ENCODE peak calls at places on chromosomes 1 and 21, in ten cellular contexts. One of them, this sample, is unnamed.

GRCh38 chr1:162357681-162358266 is 18.9 kb downstream of the SPATA46 start:
- DNase-seq in HFF-Myc: peak; percentile 15
- DNase-seq in CD4-positive, CD25-positive, alpha-beta regulatory T cell: no peak
- DNase-seq in Calu3: peak; percentile 48
- DNase-seq in NCI-H2081: peak; percentile 24
- DNase-seq in endothelial cell: peak; percentile 15
- DNase-seq in coronary artery: no peak
- DNase-seq in iris pigment epithelial cell: peak; percentile 63
- DNase-seq in stimulated activated CD4-positive, alpha-beta T cell treated with anti-CD3 and anti-CD28 coated beads, Interleukin-12 subunit alpha, Interleukin-12 subunit beta, amount 100 ng/mL, for 48 hours: no peak
- DNase-seq in NAMALWA: peak; percentile 58
- DNase-seq in this sample: peak; percentile 62

GRCh38 chr21:34526236-34526617 is 14.2 kb upstream of the KCNE1 start:
- DNase-seq in stimulated activated CD4-positive, alpha-beta T cell treated with anti-CD3 and anti-CD28 coated beads, Interleukin-12 subunit alpha, Interleukin-12 subunit beta, amount 100 ng/mL, for 48 hours: no peak
- DNase-seq in coronary artery: no peak
- DNase-seq in NCI-H2081: no peak
- DNase-seq in NAMALWA: no peak
- DNase-seq in HFF-Myc: no peak
- DNase-seq in endothelial cell: no peak
- DNase-seq in CD4-positive, CD25-positive, alpha-beta regulatory T cell: no peak
- DNase-seq in iris pigment epithelial cell: peak; percentile 40
- DNase-seq in Calu3: no peak
- DNase-seq in this sample: peak; percentile 31

GRCh38 chr1:100969336-100969735 is 56.2 kb downstream of the DPH5 start:
- DNase-seq in Calu3: no peak
- DNase-seq in HFF-Myc: no peak
- DNase-seq in coronary artery: no peak
- DNase-seq in CD4-positive, CD25-positive, alpha-beta regulatory T cell: no peak
- DNase-seq in NCI-H2081: no peak
- DNase-seq in endothelial cell: no peak
- DNase-seq in iris pigment epithelial cell: no peak
- DNase-seq in NAMALWA: no peak
- DNase-seq in stimulated activated CD4-positive, alpha-beta T cell treated with anti-CD3 and anti-CD28 coated beads, Interleukin-12 subunit alpha, Interleukin-12 subunit beta, amount 100 ng/mL, for 48 hours: no peak
- DNase-seq in this sample: no peak

GRCh38 chr1:179229214-179230140 is at the start of gene ABL2:
- DNase-seq in HFF-Myc: no peak
- DNase-seq in coronary artery: peak; percentile 75
- DNase-seq in NAMALWA: peak; percentile 72
- DNase-seq in endothelial cell: peak; percentile 53
- DNase-seq in Calu3: peak; percentile 43
- DNase-seq in iris pigment epithelial cell: no peak
- DNase-seq in stimulated activated CD4-positive, alpha-beta T cell treated with anti-CD3 and anti-CD28 coated beads, Interleukin-12 subunit alpha, Interleukin-12 subunit beta, amount 100 ng/mL, for 48 hours: peak; percentile 17
- DNase-seq in NCI-H2081: peak; percentile 91
- DNase-seq in CD4-positive, CD25-positive, alpha-beta regulatory T cell: peak; percentile 47
- DNase-seq in this sample: no peak

GRCh38 chr1:222994506-222995229 is 148.4 kb downstream of the TLR5 start:
- DNase-seq in HFF-Myc: peak; percentile 27
- DNase-seq in endothelial cell: no peak
- DNase-seq in CD4-positive, CD25-positive, alpha-beta regulatory T cell: no peak
- DNase-seq in NCI-H2081: no peak
- DNase-seq in stimulated activated CD4-positive, alpha-beta T cell treated with anti-CD3 and anti-CD28 coated beads, Interleukin-12 subunit alpha, Interleukin-12 subunit beta, amount 100 ng/mL, for 48 hours: no peak
- DNase-seq in coronary artery: no peak
- DNase-seq in iris pigment epithelial cell: peak; percentile 59
- DNase-seq in Calu3: no peak
- DNase-seq in NAMALWA: no peak
- DNase-seq in this sample: peak; percentile 78

GRCh38 chr1:54309631-54310366 is 96.4 kb downstream of the SSBP3 start:
- DNase-seq in coronary artery: no peak
- DNase-seq in Calu3: no peak
- DNase-seq in NAMALWA: no peak
- DNase-seq in NCI-H2081: peak; percentile 96
- DNase-seq in HFF-Myc: no peak
- DNase-seq in iris pigment epithelial cell: no peak
- DNase-seq in endothelial cell: no peak
- DNase-seq in stimulated activated CD4-positive, alpha-beta T cell treated with anti-CD3 and anti-CD28 coated beads, Interleukin-12 subunit alpha, Interleukin-12 subunit beta, amount 100 ng/mL, for 48 hours: no peak
- DNase-seq in CD4-positive, CD25-positive, alpha-beta regulatory T cell: no peak
- DNase-seq in this sample: no peak

GRCh38 chr1:201648911-201649775 is 110.2 kb downstream of the NAV1 start:
- DNase-seq in HFF-Myc: no peak
- DNase-seq in stimulated activated CD4-positive, alpha-beta T cell treated with anti-CD3 and anti-CD28 coated beads, Interleukin-12 subunit alpha, Interleukin-12 subunit beta, amount 100 ng/mL, for 48 hours: no peak
- DNase-seq in coronary artery: no peak
- DNase-seq in Calu3: no peak
- DNase-seq in NAMALWA: no peak
- DNase-seq in NCI-H2081: peak; percentile 61
- DNase-seq in iris pigment epithelial cell: peak; percentile 49
- DNase-seq in endothelial cell: no peak
- DNase-seq in CD4-positive, CD25-positive, alpha-beta regulatory T cell: no peak
- DNase-seq in this sample: peak; percentile 59

GRCh38 chr1:235597867-235598553 is 51.6 kb downstream of the GNG4 start:
- DNase-seq in endothelial cell: no peak
- DNase-seq in stimulated activated CD4-positive, alpha-beta T cell treated with anti-CD3 and anti-CD28 coated beads, Interleukin-12 subunit alpha, Interleukin-12 subunit beta, amount 100 ng/mL, for 48 hours: no peak
- DNase-seq in NCI-H2081: no peak
- DNase-seq in NAMALWA: peak; percentile 15
- DNase-seq in iris pigment epithelial cell: peak; percentile 58
- DNase-seq in CD4-positive, CD25-positive, alpha-beta regulatory T cell: no peak
- DNase-seq in Calu3: peak; percentile 36
- DNase-seq in coronary artery: no peak
- DNase-seq in HFF-Myc: peak; percentile 31
- DNase-seq in this sample: peak; percentile 75

GRCh38 chr1:154736840-154737239 is 128.9 kb upstream of the ADAR start:
- DNase-seq in CD4-positive, CD25-positive, alpha-beta regulatory T cell: no peak
- DNase-seq in endothelial cell: no peak
- DNase-seq in stimulated activated CD4-positive, alpha-beta T cell treated with anti-CD3 and anti-CD28 coated beads, Interleukin-12 subunit alpha, Interleukin-12 subunit beta, amount 100 ng/mL, for 48 hours: peak; percentile 62
- DNase-seq in iris pigment epithelial cell: peak; percentile 86
- DNase-seq in coronary artery: no peak
- DNase-seq in NAMALWA: no peak
- DNase-seq in HFF-Myc: no peak
- DNase-seq in NCI-H2081: no peak
- DNase-seq in Calu3: no peak
- DNase-seq in this sample: peak; percentile 74

GRCh38 chr1:46755121-46755520 is 36.2 kb upstream of the EFCAB14 start:
- DNase-seq in NCI-H2081: no peak
- DNase-seq in coronary artery: no peak
- DNase-seq in stimulated activated CD4-positive, alpha-beta T cell treated with anti-CD3 and anti-CD28 coated beads, Interleukin-12 subunit alpha, Interleukin-12 subunit beta, amount 100 ng/mL, for 48 hours: no peak
- DNase-seq in Calu3: peak; percentile 27
- DNase-seq in CD4-positive, CD25-positive, alpha-beta regulatory T cell: no peak
- DNase-seq in iris pigment epithelial cell: no peak
- DNase-seq in endothelial cell: no peak
- DNase-seq in HFF-Myc: no peak
- DNase-seq in NAMALWA: no peak
- DNase-seq in this sample: no peak

GRCh38 chr1:17908945-17909344 is 153.8 kb downstream of the ACTL8 start:
- DNase-seq in Calu3: no peak
- DNase-seq in NAMALWA: no peak
- DNase-seq in endothelial cell: no peak
- DNase-seq in NCI-H2081: no peak
- DNase-seq in iris pigment epithelial cell: no peak
- DNase-seq in HFF-Myc: no peak
- DNase-seq in coronary artery: no peak
- DNase-seq in stimulated activated CD4-positive, alpha-beta T cell treated with anti-CD3 and anti-CD28 coated beads, Interleukin-12 subunit alpha, Interleukin-12 subunit beta, amount 100 ng/mL, for 48 hours: no peak
- DNase-seq in CD4-positive, CD25-positive, alpha-beta regulatory T cell: no peak
- DNase-seq in this sample: no peak

GRCh38 chr1:23645338-23645737 is 46.3 kb upstream of the RPL11 start:
- DNase-seq in HFF-Myc: no peak
- DNase-seq in endothelial cell: no peak
- DNase-seq in coronary artery: no peak
- DNase-seq in stimulated activated CD4-positive, alpha-beta T cell treated with anti-CD3 and anti-CD28 coated beads, Interleukin-12 subunit alpha, Interleukin-12 subunit beta, amount 100 ng/mL, for 48 hours: no peak
- DNase-seq in CD4-positive, CD25-positive, alpha-beta regulatory T cell: no peak
- DNase-seq in Calu3: no peak
- DNase-seq in NCI-H2081: no peak
- DNase-seq in NAMALWA: no peak
- DNase-seq in iris pigment epithelial cell: no peak
- DNase-seq in this sample: no peak

GRCh38 chr21:32613436-32614043 is 1.4 kb upstream of the CFAP298 start:
- DNase-seq in NAMALWA: no peak
- DNase-seq in CD4-positive, CD25-positive, alpha-beta regulatory T cell: no peak
- DNase-seq in HFF-Myc: no peak
- DNase-seq in Calu3: no peak
- DNase-seq in NCI-H2081: no peak
- DNase-seq in coronary artery: no peak
- DNase-seq in stimulated activated CD4-positive, alpha-beta T cell treated with anti-CD3 and anti-CD28 coated beads, Interleukin-12 subunit alpha, Interleukin-12 subunit beta, amount 100 ng/mL, for 48 hours: no peak
- DNase-seq in iris pigment epithelial cell: no peak
- DNase-seq in endothelial cell: no peak
- DNase-seq in this sample: no peak

GRCh38 chr1:228032041-228032440 is 25.2 kb downstream of the WNT3A start:
- DNase-seq in CD4-positive, CD25-positive, alpha-beta regulatory T cell: no peak
- DNase-seq in iris pigment epithelial cell: no peak
- DNase-seq in NCI-H2081: no peak
- DNase-seq in coronary artery: no peak
- DNase-seq in stimulated activated CD4-positive, alpha-beta T cell treated with anti-CD3 and anti-CD28 coated beads, Interleukin-12 subunit alpha, Interleukin-12 subunit beta, amount 100 ng/mL, for 48 hours: no peak
- DNase-seq in NAMALWA: no peak
- DNase-seq in endothelial cell: no peak
- DNase-seq in HFF-Myc: no peak
- DNase-seq in Calu3: no peak
- DNase-seq in this sample: no peak

GRCh38 chr1:185896863-185897262 is 162.7 kb downstream of the HMCN1 start:
- DNase-seq in CD4-positive, CD25-positive, alpha-beta regulatory T cell: no peak
- DNase-seq in iris pigment epithelial cell: peak; percentile 34
- DNase-seq in endothelial cell: no peak
- DNase-seq in Calu3: no peak
- DNase-seq in NCI-H2081: no peak
- DNase-seq in stimulated activated CD4-positive, alpha-beta T cell treated with anti-CD3 and anti-CD28 coated beads, Interleukin-12 subunit alpha, Interleukin-12 subunit beta, amount 100 ng/mL, for 48 hours: no peak
- DNase-seq in coronary artery: no peak
- DNase-seq in NAMALWA: no peak
- DNase-seq in HFF-Myc: no peak
- DNase-seq in this sample: peak; percentile 33

GRCh38 chr1:224726783-224727182 is 110.7 kb downstream of the CNIH3 start:
- DNase-seq in CD4-positive, CD25-positive, alpha-beta regulatory T cell: no peak
- DNase-seq in iris pigment epithelial cell: peak; percentile 75
- DNase-seq in Calu3: no peak
- DNase-seq in HFF-Myc: peak; percentile 39
- DNase-seq in coronary artery: no peak
- DNase-seq in stimulated activated CD4-positive, alpha-beta T cell treated with anti-CD3 and anti-CD28 coated beads, Interleukin-12 subunit alpha, Interleukin-12 subunit beta, amount 100 ng/mL, for 48 hours: no peak
- DNase-seq in NAMALWA: no peak
- DNase-seq in endothelial cell: no peak
- DNase-seq in NCI-H2081: no peak
- DNase-seq in this sample: peak; percentile 98

GRCh38 chr1:115210302-115210711 is 121.0 kb upstream of the TSPAN2 start:
- DNase-seq in HFF-Myc: peak; percentile 63
- DNase-seq in NCI-H2081: no peak
- DNase-seq in Calu3: no peak
- DNase-seq in stimulated activated CD4-positive, alpha-beta T cell treated with anti-CD3 and anti-CD28 coated beads, Interleukin-12 subunit alpha, Interleukin-12 subunit beta, amount 100 ng/mL, for 48 hours: no peak
- DNase-seq in coronary artery: no peak
- DNase-seq in endothelial cell: no peak
- DNase-seq in CD4-positive, CD25-positive, alpha-beta regulatory T cell: no peak
- DNase-seq in iris pigment epithelial cell: peak; percentile 90
- DNase-seq in NAMALWA: no peak
- DNase-seq in this sample: peak; percentile 64

GRCh38 chr1:93751391-93752250 is 70.0 kb upstream of the BCAR3 start:
- DNase-seq in Calu3: no peak
- DNase-seq in stimulated activated CD4-positive, alpha-beta T cell treated with anti-CD3 and anti-CD28 coated beads, Interleukin-12 subunit alpha, Interleukin-12 subunit beta, amount 100 ng/mL, for 48 hours: no peak
- DNase-seq in NCI-H2081: no peak
- DNase-seq in iris pigment epithelial cell: no peak
- DNase-seq in coronary artery: no peak
- DNase-seq in endothelial cell: no peak
- DNase-seq in HFF-Myc: no peak
- DNase-seq in CD4-positive, CD25-positive, alpha-beta regulatory T cell: no peak
- DNase-seq in NAMALWA: no peak
- DNase-seq in this sample: no peak

GRCh38 chr1:76390451-76390850 is 315.9 kb downstream of the ST6GALNAC3 start:
- DNase-seq in Calu3: no peak
- DNase-seq in HFF-Myc: no peak
- DNase-seq in endothelial cell: no peak
- DNase-seq in NAMALWA: no peak
- DNase-seq in coronary artery: no peak
- DNase-seq in iris pigment epithelial cell: no peak
- DNase-seq in stimulated activated CD4-positive, alpha-beta T cell treated with anti-CD3 and anti-CD28 coated beads, Interleukin-12 subunit alpha, Interleukin-12 subunit beta, amount 100 ng/mL, for 48 hours: no peak
- DNase-seq in CD4-positive, CD25-positive, alpha-beta regulatory T cell: no peak
- DNase-seq in NCI-H2081: no peak
- DNase-seq in this sample: no peak

GRCh38 chr1:196001188-196001587 is 607.1 kb downstream of the KCNT2 start:
- DNase-seq in NCI-H2081: no peak
- DNase-seq in HFF-Myc: no peak
- DNase-seq in stimulated activated CD4-positive, alpha-beta T cell treated with anti-CD3 and anti-CD28 coated beads, Interleukin-12 subunit alpha, Interleukin-12 subunit beta, amount 100 ng/mL, for 48 hours: no peak
- DNase-seq in iris pigment epithelial cell: no peak
- DNase-seq in Calu3: no peak
- DNase-seq in coronary artery: no peak
- DNase-seq in CD4-positive, CD25-positive, alpha-beta regulatory T cell: no peak
- DNase-seq in NAMALWA: no peak
- DNase-seq in endothelial cell: no peak
- DNase-seq in this sample: no peak

GRCh38 chr1:62437273-62437945 is 560 bp downstream of the USP1 start:
- DNase-seq in NAMALWA: peak; percentile 55
- DNase-seq in HFF-Myc: no peak
- DNase-seq in iris pigment epithelial cell: peak; percentile 31
- DNase-seq in coronary artery: peak; percentile 84
- DNase-seq in endothelial cell: peak; percentile 33
- DNase-seq in CD4-positive, CD25-positive, alpha-beta regulatory T cell: peak; percentile 33
- DNase-seq in stimulated activated CD4-positive, alpha-beta T cell treated with anti-CD3 and anti-CD28 coated beads, Interleukin-12 subunit alpha, Interleukin-12 subunit beta, amount 100 ng/mL, for 48 hours: no peak
- DNase-seq in Calu3: no peak
- DNase-seq in NCI-H2081: no peak
- DNase-seq in this sample: no peak

GRCh38 chr1:169741666-169742394 is 8.0 kb upstream of the SELE start:
- DNase-seq in HFF-Myc: peak; percentile 70
- DNase-seq in iris pigment epithelial cell: peak; percentile 67
- DNase-seq in coronary artery: no peak
- DNase-seq in endothelial cell: no peak
- DNase-seq in NCI-H2081: no peak
- DNase-seq in NAMALWA: no peak
- DNase-seq in Calu3: no peak
- DNase-seq in stimulated activated CD4-positive, alpha-beta T cell treated with anti-CD3 and anti-CD28 coated beads, Interleukin-12 subunit alpha, Interleukin-12 subunit beta, amount 100 ng/mL, for 48 hours: no peak
- DNase-seq in CD4-positive, CD25-positive, alpha-beta regulatory T cell: no peak
- DNase-seq in this sample: peak; percentile 72

GRCh38 chr1:17687125-17687524 is 68.0 kb upstream of the ACTL8 start:
- DNase-seq in iris pigment epithelial cell: no peak
- DNase-seq in endothelial cell: no peak
- DNase-seq in Calu3: no peak
- DNase-seq in CD4-positive, CD25-positive, alpha-beta regulatory T cell: no peak
- DNase-seq in NAMALWA: no peak
- DNase-seq in coronary artery: no peak
- DNase-seq in HFF-Myc: no peak
- DNase-seq in NCI-H2081: no peak
- DNase-seq in stimulated activated CD4-positive, alpha-beta T cell treated with anti-CD3 and anti-CD28 coated beads, Interleukin-12 subunit alpha, Interleukin-12 subunit beta, amount 100 ng/mL, for 48 hours: no peak
- DNase-seq in this sample: peak; percentile 11

GRCh38 chr1:81170721-81171120 is 630.0 kb upstream of the ADGRL2 start:
- DNase-seq in stimulated activated CD4-positive, alpha-beta T cell treated with anti-CD3 and anti-CD28 coated beads, Interleukin-12 subunit alpha, Interleukin-12 subunit beta, amount 100 ng/mL, for 48 hours: no peak
- DNase-seq in coronary artery: no peak
- DNase-seq in iris pigment epithelial cell: peak; percentile 15
- DNase-seq in endothelial cell: no peak
- DNase-seq in NCI-H2081: no peak
- DNase-seq in CD4-positive, CD25-positive, alpha-beta regulatory T cell: no peak
- DNase-seq in NAMALWA: no peak
- DNase-seq in HFF-Myc: no peak
- DNase-seq in Calu3: no peak
- DNase-seq in this sample: no peak

GRCh38 chr1:57550092-57550491 is 126.2 kb upstream of the DAB1 start:
- DNase-seq in HFF-Myc: no peak
- DNase-seq in endothelial cell: no peak
- DNase-seq in Calu3: no peak
- DNase-seq in NCI-H2081: no peak
- DNase-seq in iris pigment epithelial cell: no peak
- DNase-seq in CD4-positive, CD25-positive, alpha-beta regulatory T cell: no peak
- DNase-seq in NAMALWA: no peak
- DNase-seq in stimulated activated CD4-positive, alpha-beta T cell treated with anti-CD3 and anti-CD28 coated beads, Interleukin-12 subunit alpha, Interleukin-12 subunit beta, amount 100 ng/mL, for 48 hours: no peak
- DNase-seq in coronary artery: no peak
- DNase-seq in this sample: no peak

GRCh38 chr1:41620365-41621169 is 136.1 kb upstream of the EDN2 start:
- DNase-seq in HFF-Myc: no peak
- DNase-seq in CD4-positive, CD25-positive, alpha-beta regulatory T cell: no peak
- DNase-seq in endothelial cell: no peak
- DNase-seq in Calu3: no peak
- DNase-seq in stimulated activated CD4-positive, alpha-beta T cell treated with anti-CD3 and anti-CD28 coated beads, Interleukin-12 subunit alpha, Interleukin-12 subunit beta, amount 100 ng/mL, for 48 hours: no peak
- DNase-seq in NCI-H2081: no peak
- DNase-seq in coronary artery: no peak
- DNase-seq in iris pigment epithelial cell: no peak
- DNase-seq in NAMALWA: no peak
- DNase-seq in this sample: no peak

This sample was measured in fibroblast of mammary gland.